ENCODE peak calls at places on chromosome 3, in four cellular contexts. Y is AG10803; T is right cardiac atrium; H is activated CD8-positive, alpha-beta memory T cell treated with anti-CD3 and anti-CD28 coated beads for 24 hours. J is an unnamed sample.

GRCh38 chr3:160953681-160954080 is 151.5 kb downstream of the B3GALNT1 start:
- DNase-seq in H (no peak), Y (no peak), T (no peak), J (no peak)

GRCh38 chr3:33868309-33868708 is 69.9 kb downstream of the PDCD6IP start:
- DNase-seq in H (no peak), Y (no peak), T (no peak), J (no peak)

GRCh38 chr3:46923559-46924350 is 46.2 kb downstream of the PTH1R start:
- DNase-seq in H (peak), Y (peak), T (no peak), J (no peak)

GRCh38 chr3:26638113-26638512 is 15.5 kb downstream of the LRRC3B start:
- DNase-seq in T (no peak), H (no peak), Y (no peak), J (no peak)

GRCh38 chr3:122727766-122728165 is 47.1 kb downstream of the PARP14 start:
- DNase-seq in H (no peak), T (peak), Y (peak), J (no peak)

GRCh38 chr3:159732172-159733111 is 256.2 kb upstream of the IL12A start:
- DNase-seq in H (no peak), T (no peak), Y (peak), J (no peak)

GRCh38 chr3:43503067-43503728 is 118.6 kb downstream of the ANO10 start:
- DNase-seq in T (no peak), Y (peak), H (no peak), J (no peak)

GRCh38 chr3:59128685-59129084 is 78.9 kb upstream of the CFAP20DC start:
- DNase-seq in Y (no peak), T (no peak), H (no peak), J (no peak)

GRCh38 chr3:9024341-9024740 is 61.1 kb upstream of the RAD18 start:
- DNase-seq in Y (no peak), H (no peak), T (no peak), J (no peak)

GRCh38 chr3:75254685-75255084 is 409.4 kb upstream of the FRG2C start:
- DNase-seq in H (no peak), Y (no peak), T (no peak), J (no peak)

GRCh38 chr3:115547207-115547606 is 76.1 kb upstream of the GAP43 start:
- DNase-seq in T (no peak), H (no peak), Y (no peak), J (no peak)

GRCh38 chr3:49273825-49274532 is 3.1 kb downstream of the C3orf62 start:
- DNase-seq in H (no peak), T (no peak), Y (no peak), J (no peak)

GRCh38 chr3:147384210-147385058 is 21.9 kb downstream of the ZIC4 start:
- DNase-seq in T (no peak), Y (no peak), H (no peak), J (no peak)

GRCh38 chr3:56131976-56132590 is 336.2 kb downstream of the ERC2 start:
- DNase-seq in H (no peak), Y (peak), T (no peak), J (no peak)

GRCh38 chr3:102972350-102972749 is 537.5 kb downstream of the ZPLD1 start:
- DNase-seq in T (no peak), H (no peak), Y (no peak), J (no peak)

GRCh38 chr3:112388972-112389371 is 56.0 kb downstream of the CD200 start:
- DNase-seq in H (no peak), Y (no peak), T (no peak), J (no peak)

GRCh38 chr3:157125101-157125500 is 34.8 kb downstream of the CCNL1 start:
- DNase-seq in H (no peak), Y (no peak), T (no peak), J (no peak)

GRCh38 chr3:195100903-195101591 is 169.9 kb downstream of the XXYLT1 start:
- DNase-seq in Y (peak), H (no peak), T (peak), J (peak)

GRCh38 chr3:134404366-134404885 is 30.2 kb upstream of the AMOTL2 start:
- DNase-seq in Y (peak), T (no peak), H (no peak), J (no peak)

GRCh38 chr3:129756871-129757270 is 136.6 kb downstream of the TMCC1 start:
- DNase-seq in H (no peak), Y (peak), T (no peak), J (no peak)

GRCh38 chr3:111506435-111506834 is 35.6 kb upstream of the CD96 start:
- DNase-seq in T (no peak), H (no peak), Y (no peak), J (no peak)

GRCh38 chr3:37030573-37030972 is 37.3 kb downstream of the MLH1 start:
- DNase-seq in H (no peak), T (no peak), Y (no peak), J (no peak)

GRCh38 chr3:143283432-143284128 is 164.0 kb downstream of the CHST2 start:
- DNase-seq in Y (no peak), H (no peak), T (no peak), J (no peak)

GRCh38 chr3:132210476-132211346 is 106.5 kb upstream of the ACP3 start:
- DNase-seq in H (no peak), Y (no peak), T (no peak), J (no peak)

GRCh38 chr3:98885851-98886250 is 15.6 kb downstream of the DCBLD2 start:
- DNase-seq in Y (no peak), T (no peak), H (no peak), J (no peak)

GRCh38 chr3:37708789-37709188 is 152.9 kb upstream of the CTDSPL start:
- DNase-seq in T (no peak), H (no peak), Y (no peak), J (no peak)

GRCh38 chr3:112546216-112546759 is 15.5 kb downstream of the ATG3 start:
- DNase-seq in H (no peak), T (no peak), Y (no peak), J (no peak)

GRCh38 chr3:49721165-49721860 is 1.8 kb upstream of the AMIGO3 start:
- DNase-seq in Y (no peak), H (no peak), T (peak), J (no peak)

GRCh38 chr3:36933540-36934296 is 11.1 kb downstream of the TRANK1 start:
- DNase-seq in H (peak), T (no peak), Y (no peak), J (no peak)

GRCh38 chr3:140341213-140341612 is 336.7 kb upstream of the TRIM42 start:
- DNase-seq in T (peak), Y (no peak), H (no peak), J (no peak)

GRCh38 chr3:143974877-143975238 is 3.2 kb downstream of the DIPK2A start:
- DNase-seq in Y (no peak), H (no peak), T (no peak), J (no peak)

J was measured in left cardiac atrium.